ENCODE peak calls at places on chromosomes 3 and 15, in six cellular contexts. T is A549, B is HepG2, F is K562, R is NB4, A is GM12878. X is an unnamed sample.

GRCh38 chr15:89148126-89148525 is 59.9 kb downstream of the ABHD2 start:
- DNase-seq in T (no peak), B (no peak), F (no peak), R (no peak), A (no peak), X (no peak)

GRCh38 chr15:100943074-100943473 is 23.9 kb downstream of the LRRK1 start:
- DNase-seq in T (no peak), B (no peak), F (no peak), R (no peak), A (no peak), X (no peak)

GRCh38 chr3:119964294-119964693 is 130.0 kb downstream of the GSK3B start:
- DNase-seq in T (no peak), B (no peak), F (no peak), R (no peak), A (no peak), X (no peak)

GRCh38 chr3:78035020-78035660 is 995.2 kb downstream of the ROBO2 start:
- DNase-seq in T (no peak), B (no peak), F (no peak), R (no peak), A (no peak), X (no peak)

GRCh38 chr3:138479355-138479964 is 45.0 kb downstream of the ESYT3 start:
- DNase-seq in T (peak; percentile 45), B (peak; percentile 50), F (peak; percentile 48), R (peak; percentile 76), A (no peak), X (peak; percentile 55)

GRCh38 chr3:84547971-84548970 is 410.5 kb upstream of the CADM2 start:
- DNase-seq in T (peak; percentile 14), B (peak; percentile 36), F (peak; percentile 2), R (peak; percentile 36), A (no peak), X (no peak)

GRCh38 chr3:4754180-4755086 is 224.8 kb upstream of the BHLHE40 start:
- DNase-seq in T (no peak), B (no peak), F (no peak), R (peak; percentile 75), A (peak; percentile 95), X (no peak)

GRCh38 chr3:134638385-134639020 is 12.3 kb downstream of the KY start:
- DNase-seq in T (no peak), B (no peak), F (no peak), R (no peak), A (no peak), X (no peak)

DNA sequence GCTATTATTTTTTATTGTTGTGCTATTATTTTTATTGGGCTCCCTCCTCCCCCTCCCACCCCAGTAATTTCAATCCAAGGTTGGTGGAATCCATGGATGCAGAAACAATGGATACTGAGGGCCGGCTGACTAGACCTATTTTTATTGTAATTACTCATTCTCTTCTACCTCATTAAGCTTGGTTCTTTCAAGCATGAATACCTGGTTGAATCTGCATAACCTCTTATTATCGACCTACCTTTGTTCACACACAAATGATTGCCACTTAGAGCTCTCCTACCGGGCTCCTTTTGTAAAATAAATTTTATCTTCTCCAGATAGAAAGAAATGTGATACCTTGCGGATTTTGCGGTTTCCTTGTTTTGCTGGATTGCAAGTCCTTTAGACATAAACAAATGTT is 31.6 kb downstream of the BTD start:
- DNase-seq in T (no peak), B (no peak), F (no peak), R (no peak), A (no peak), X (no peak)
- TF ChIP-seq MYC in T (no peak), B (no peak), F (no peak), R (no peak), A (no peak), X (no peak)

DNA sequence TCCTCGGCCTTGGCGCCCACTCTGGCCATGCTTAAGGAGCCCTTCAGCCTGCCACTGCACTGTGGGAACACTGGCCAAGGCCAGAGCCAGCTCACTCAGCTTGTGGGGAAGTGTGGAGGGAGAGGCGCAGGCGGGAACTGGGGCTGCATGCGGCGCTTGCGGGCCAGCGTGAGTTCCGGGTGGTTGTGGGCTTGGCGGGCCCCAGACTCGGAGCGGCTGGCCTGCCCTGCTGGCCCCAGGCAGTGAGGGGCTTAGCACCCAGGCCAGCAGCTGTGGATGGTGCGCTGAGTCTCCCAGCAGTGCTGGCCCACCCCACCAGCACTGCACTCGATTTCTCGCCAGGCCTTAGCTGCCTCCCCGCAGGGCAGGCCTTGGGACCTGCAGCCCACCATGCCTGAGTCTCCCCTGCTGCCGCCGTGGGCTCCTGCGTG is 13.1 kb upstream of the UBP1 start:
- DNase-seq in T (no peak), B (no peak), F (no peak), R (no peak), A (no peak), X (no peak)
- TF ChIP-seq CTCF in T (no peak), B (no peak), F (no peak), R (no peak), A (no peak), X (no peak)

GRCh38 chr3:162845918-162846317 is 1349.3 kb downstream of the OTOL1 start:
- DNase-seq in T (no peak), B (no peak), F (no peak), R (no peak), A (no peak), X (no peak)
- TF ChIP-seq MYC in T (no peak), B (no peak), F (no peak), R (no peak), A (no peak), X (no peak)

GRCh38 chr3:114454592-114455251 is 160.9 kb downstream of the TIGIT start:
- DNase-seq in T (no peak), B (no peak), F (no peak), R (no peak), A (no peak), X (peak; percentile 61)
- TF ChIP-seq CTCF in T (no peak), B (no peak), F (no peak), R (no peak), A (no peak), X (no peak)

DNA sequence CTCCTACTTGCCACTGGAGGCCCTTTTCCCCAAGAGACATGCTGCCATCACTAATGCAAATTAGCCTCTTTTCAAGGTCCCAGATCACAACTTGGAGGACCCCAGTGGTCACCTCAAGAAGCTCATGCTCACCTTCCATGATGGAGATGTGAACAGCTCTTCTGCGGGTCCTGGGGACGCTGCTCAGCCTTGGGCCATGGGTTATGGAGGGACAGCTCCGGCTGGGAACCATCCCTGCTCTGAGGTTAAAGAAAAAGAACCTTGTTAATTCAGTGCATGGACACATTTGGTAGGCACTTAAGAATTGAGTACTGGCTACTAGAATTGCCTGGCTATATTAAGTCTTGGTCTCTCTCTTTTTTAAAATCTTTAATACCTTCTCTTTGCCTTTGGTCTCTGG is 56.8 kb downstream of the WDR76 start:
- DNase-seq in T (no peak), B (no peak), F (no peak), R (no peak), A (no peak), X (no peak)
- TF ChIP-seq MYC in T (no peak), B (no peak), F (no peak), R (no peak), A (no peak), X (no peak)

X was measured in endothelial cell of umbilical vein.